ENCODE peak calls at places on chromosomes 5 and 9, in eight cellular contexts. One of them, this sample, is unnamed.

GRCh38 chr9:97321681-97322080 is 14.2 kb downstream of the CCDC180 start:
- DNase-seq in activated gamma-delta T cell treated with Interleukin-2 at 50 U/mL for 16 hours: no peak
- DNase-seq in HEK293T: no peak
- DNase-seq in globus pallidus: no peak
- DNase-seq in AG08396: no peak
- DNase-seq in posterior cingulate gyrus: no peak
- DNase-seq in T-cell: no peak
- DNase-seq in NCI-H226: no peak
- DNase-seq in this sample: no peak

GRCh38 chr9:128358861-128359260 is 12.3 kb upstream of the URM1 start:
- DNase-seq in activated gamma-delta T cell treated with Interleukin-2 at 50 U/mL for 16 hours: no peak
- DNase-seq in HEK293T: no peak
- DNase-seq in globus pallidus: no peak
- DNase-seq in AG08396: peak
- DNase-seq in posterior cingulate gyrus: no peak
- DNase-seq in T-cell: no peak
- DNase-seq in NCI-H226: no peak
- DNase-seq in this sample: no peak

GRCh38 chr9:83247732-83248131 is 184.8 kb upstream of the RASEF start:
- DNase-seq in activated gamma-delta T cell treated with Interleukin-2 at 50 U/mL for 16 hours: no peak
- DNase-seq in HEK293T: no peak
- DNase-seq in globus pallidus: no peak
- DNase-seq in AG08396: no peak
- DNase-seq in posterior cingulate gyrus: no peak
- DNase-seq in T-cell: no peak
- DNase-seq in NCI-H226: no peak
- DNase-seq in this sample: no peak

GRCh38 chr5:91049112-91049511 is 334.0 kb downstream of the ARRDC3 start:
- DNase-seq in activated gamma-delta T cell treated with Interleukin-2 at 50 U/mL for 16 hours: no peak
- DNase-seq in HEK293T: no peak
- DNase-seq in globus pallidus: no peak
- DNase-seq in AG08396: no peak
- DNase-seq in posterior cingulate gyrus: no peak
- DNase-seq in T-cell: no peak
- DNase-seq in NCI-H226: no peak
- DNase-seq in this sample: no peak

GRCh38 chr9:138015021-138015829 is 137.6 kb downstream of the CACNA1B start:
- DNase-seq in activated gamma-delta T cell treated with Interleukin-2 at 50 U/mL for 16 hours: no peak
- DNase-seq in HEK293T: no peak
- DNase-seq in globus pallidus: no peak
- DNase-seq in AG08396: no peak
- DNase-seq in posterior cingulate gyrus: peak
- DNase-seq in T-cell: no peak
- DNase-seq in NCI-H226: no peak
- DNase-seq in this sample: peak

GRCh38 chr9:16729656-16730055 is 140.8 kb downstream of the BNC2 start:
- DNase-seq in activated gamma-delta T cell treated with Interleukin-2 at 50 U/mL for 16 hours: no peak
- DNase-seq in HEK293T: no peak
- DNase-seq in globus pallidus: no peak
- DNase-seq in AG08396: no peak
- DNase-seq in posterior cingulate gyrus: no peak
- DNase-seq in T-cell: no peak
- DNase-seq in NCI-H226: no peak
- DNase-seq in this sample: no peak

GRCh38 chr5:136420168-136420916 is 55.0 kb upstream of the TRPC7 start:
- DNase-seq in activated gamma-delta T cell treated with Interleukin-2 at 50 U/mL for 16 hours: no peak
- DNase-seq in HEK293T: peak
- DNase-seq in globus pallidus: no peak
- DNase-seq in AG08396: no peak
- DNase-seq in posterior cingulate gyrus: no peak
- DNase-seq in T-cell: no peak
- DNase-seq in NCI-H226: no peak
- DNase-seq in this sample: no peak

GRCh38 chr9:26870292-26870691 is 22.3 kb downstream of the CAAP1 start:
- DNase-seq in activated gamma-delta T cell treated with Interleukin-2 at 50 U/mL for 16 hours: no peak
- DNase-seq in HEK293T: no peak
- DNase-seq in globus pallidus: no peak
- DNase-seq in AG08396: no peak
- DNase-seq in posterior cingulate gyrus: no peak
- DNase-seq in T-cell: no peak
- DNase-seq in NCI-H226: peak
- DNase-seq in this sample: no peak

GRCh38 chr5:73816656-73817420 is 190.8 kb downstream of the ARHGEF28 start:
- DNase-seq in activated gamma-delta T cell treated with Interleukin-2 at 50 U/mL for 16 hours: no peak
- DNase-seq in HEK293T: no peak
- DNase-seq in globus pallidus: no peak
- DNase-seq in AG08396: peak
- DNase-seq in posterior cingulate gyrus: no peak
- DNase-seq in T-cell: no peak
- DNase-seq in NCI-H226: peak
- DNase-seq in this sample: no peak

GRCh38 chr9:88524911-88525310 is 10.1 kb upstream of the NXNL2 start:
- DNase-seq in activated gamma-delta T cell treated with Interleukin-2 at 50 U/mL for 16 hours: no peak
- DNase-seq in HEK293T: no peak
- DNase-seq in globus pallidus: no peak
- DNase-seq in AG08396: no peak
- DNase-seq in posterior cingulate gyrus: no peak
- DNase-seq in T-cell: no peak
- DNase-seq in NCI-H226: no peak
- DNase-seq in this sample: no peak

GRCh38 chr9:88852794-88853193 is 138.5 kb upstream of the S1PR3 start:
- DNase-seq in activated gamma-delta T cell treated with Interleukin-2 at 50 U/mL for 16 hours: no peak
- DNase-seq in HEK293T: no peak
- DNase-seq in globus pallidus: no peak
- DNase-seq in AG08396: peak
- DNase-seq in posterior cingulate gyrus: no peak
- DNase-seq in T-cell: no peak
- DNase-seq in NCI-H226: peak
- DNase-seq in this sample: no peak

GRCh38 chr5:88374391-88374790 is 105.7 kb upstream of the TMEM161B start:
- DNase-seq in activated gamma-delta T cell treated with Interleukin-2 at 50 U/mL for 16 hours: no peak
- DNase-seq in HEK293T: no peak
- DNase-seq in globus pallidus: no peak
- DNase-seq in AG08396: no peak
- DNase-seq in posterior cingulate gyrus: no peak
- DNase-seq in T-cell: no peak
- DNase-seq in NCI-H226: no peak
- DNase-seq in this sample: no peak

GRCh38 chr5:55535199-55535905 is 588 bp upstream of the PLPP1 start:
- DNase-seq in activated gamma-delta T cell treated with Interleukin-2 at 50 U/mL for 16 hours: no peak
- DNase-seq in HEK293T: peak
- DNase-seq in globus pallidus: no peak
- DNase-seq in AG08396: no peak
- DNase-seq in posterior cingulate gyrus: no peak
- DNase-seq in T-cell: no peak
- DNase-seq in NCI-H226: no peak
- DNase-seq in this sample: no peak

GRCh38 chr9:95116820-95117204 is 200.7 kb downstream of the FANCC start:
- DNase-seq in activated gamma-delta T cell treated with Interleukin-2 at 50 U/mL for 16 hours: no peak
- DNase-seq in HEK293T: no peak
- DNase-seq in globus pallidus: no peak
- DNase-seq in AG08396: no peak
- DNase-seq in posterior cingulate gyrus: no peak
- DNase-seq in T-cell: no peak
- DNase-seq in NCI-H226: no peak
- DNase-seq in this sample: no peak

GRCh38 chr9:103397868-103398600 is 402.9 kb downstream of the CYLC2 start:
- DNase-seq in activated gamma-delta T cell treated with Interleukin-2 at 50 U/mL for 16 hours: no peak
- DNase-seq in HEK293T: peak
- DNase-seq in globus pallidus: peak
- DNase-seq in AG08396: no peak
- DNase-seq in posterior cingulate gyrus: peak
- DNase-seq in T-cell: no peak
- DNase-seq in NCI-H226: peak
- DNase-seq in this sample: no peak

GRCh38 chr5:131854134-131854533 is 57.3 kb upstream of the FNIP1 start:
- DNase-seq in activated gamma-delta T cell treated with Interleukin-2 at 50 U/mL for 16 hours: no peak
- DNase-seq in HEK293T: no peak
- DNase-seq in globus pallidus: no peak
- DNase-seq in AG08396: no peak
- DNase-seq in posterior cingulate gyrus: no peak
- DNase-seq in T-cell: no peak
- DNase-seq in NCI-H226: peak
- DNase-seq in this sample: no peak

GRCh38 chr5:119951330-119951934 is 322.1 kb downstream of the FAM170A start:
- DNase-seq in activated gamma-delta T cell treated with Interleukin-2 at 50 U/mL for 16 hours: no peak
- DNase-seq in HEK293T: no peak
- DNase-seq in globus pallidus: no peak
- DNase-seq in AG08396: no peak
- DNase-seq in posterior cingulate gyrus: no peak
- DNase-seq in T-cell: no peak
- DNase-seq in NCI-H226: no peak
- DNase-seq in this sample: no peak

GRCh38 chr5:154714271-154714986 is 40.7 kb upstream of the LARP1 start:
- DNase-seq in activated gamma-delta T cell treated with Interleukin-2 at 50 U/mL for 16 hours: no peak
- DNase-seq in HEK293T: no peak
- DNase-seq in globus pallidus: no peak
- DNase-seq in AG08396: peak
- DNase-seq in posterior cingulate gyrus: no peak
- DNase-seq in T-cell: no peak
- DNase-seq in NCI-H226: no peak
- DNase-seq in this sample: no peak

GRCh38 chr5:9421823-9422354 is 124.0 kb downstream of the SEMA5A start:
- DNase-seq in activated gamma-delta T cell treated with Interleukin-2 at 50 U/mL for 16 hours: no peak
- DNase-seq in HEK293T: no peak
- DNase-seq in globus pallidus: no peak
- DNase-seq in AG08396: no peak
- DNase-seq in posterior cingulate gyrus: no peak
- DNase-seq in T-cell: no peak
- DNase-seq in NCI-H226: no peak
- DNase-seq in this sample: no peak

GRCh38 chr5:61815343-61815742 is 483.3 kb downstream of the ZSWIM6 start:
- DNase-seq in activated gamma-delta T cell treated with Interleukin-2 at 50 U/mL for 16 hours: no peak
- DNase-seq in HEK293T: no peak
- DNase-seq in globus pallidus: no peak
- DNase-seq in AG08396: no peak
- DNase-seq in posterior cingulate gyrus: no peak
- DNase-seq in T-cell: no peak
- DNase-seq in NCI-H226: no peak
- DNase-seq in this sample: no peak

GRCh38 chr5:74916831-74917710 is 50.9 kb upstream of the FAM169A start:
- DNase-seq in activated gamma-delta T cell treated with Interleukin-2 at 50 U/mL for 16 hours: no peak
- DNase-seq in HEK293T: no peak
- DNase-seq in globus pallidus: no peak
- DNase-seq in AG08396: peak
- DNase-seq in posterior cingulate gyrus: no peak
- DNase-seq in T-cell: no peak
- DNase-seq in NCI-H226: no peak
- DNase-seq in this sample: no peak

GRCh38 chr5:80251636-80252035 is 4.2 kb downstream of the SERINC5 start:
- DNase-seq in activated gamma-delta T cell treated with Interleukin-2 at 50 U/mL for 16 hours: no peak
- DNase-seq in HEK293T: no peak
- DNase-seq in globus pallidus: no peak
- DNase-seq in AG08396: no peak
- DNase-seq in posterior cingulate gyrus: no peak
- DNase-seq in T-cell: no peak
- DNase-seq in NCI-H226: no peak
- DNase-seq in this sample: no peak

GRCh38 chr5:160363661-160364060 is 6.8 kb downstream of the C1QTNF2 start:
- DNase-seq in activated gamma-delta T cell treated with Interleukin-2 at 50 U/mL for 16 hours: no peak
- DNase-seq in HEK293T: no peak
- DNase-seq in globus pallidus: no peak
- DNase-seq in AG08396: no peak
- DNase-seq in posterior cingulate gyrus: no peak
- DNase-seq in T-cell: no peak
- DNase-seq in NCI-H226: no peak
- DNase-seq in this sample: no peak

GRCh38 chr5:177045628-177046027 is 23.1 kb downstream of the ZNF346 start:
- DNase-seq in activated gamma-delta T cell treated with Interleukin-2 at 50 U/mL for 16 hours: no peak
- DNase-seq in HEK293T: no peak
- DNase-seq in globus pallidus: no peak
- DNase-seq in AG08396: no peak
- DNase-seq in posterior cingulate gyrus: no peak
- DNase-seq in T-cell: no peak
- DNase-seq in NCI-H226: no peak
- DNase-seq in this sample: no peak

GRCh38 chr5:142845402-142845901 is 75.3 kb downstream of the ARHGAP26 start:
- DNase-seq in activated gamma-delta T cell treated with Interleukin-2 at 50 U/mL for 16 hours: peak
- DNase-seq in HEK293T: no peak
- DNase-seq in globus pallidus: no peak
- DNase-seq in AG08396: no peak
- DNase-seq in posterior cingulate gyrus: no peak
- DNase-seq in T-cell: no peak
- DNase-seq in NCI-H226: no peak
- DNase-seq in this sample: no peak

GRCh38 chr5:130893003-130893402 is 272.1 kb downstream of the HINT1 start:
- DNase-seq in activated gamma-delta T cell treated with Interleukin-2 at 50 U/mL for 16 hours: no peak
- DNase-seq in HEK293T: no peak
- DNase-seq in globus pallidus: no peak
- DNase-seq in AG08396: no peak
- DNase-seq in posterior cingulate gyrus: no peak
- DNase-seq in T-cell: no peak
- DNase-seq in NCI-H226: no peak
- DNase-seq in this sample: no peak

GRCh38 chr9:108130896-108131295 is 641.3 kb upstream of the KLF4 start:
- DNase-seq in activated gamma-delta T cell treated with Interleukin-2 at 50 U/mL for 16 hours: no peak
- DNase-seq in HEK293T: no peak
- DNase-seq in globus pallidus: no peak
- DNase-seq in AG08396: no peak
- DNase-seq in posterior cingulate gyrus: no peak
- DNase-seq in T-cell: no peak
- DNase-seq in NCI-H226: no peak
- DNase-seq in this sample: no peak

GRCh38 chr5:123099514-123100151 is 10.6 kb downstream of the PRDM6 start:
- DNase-seq in activated gamma-delta T cell treated with Interleukin-2 at 50 U/mL for 16 hours: no peak
- DNase-seq in HEK293T: no peak
- DNase-seq in globus pallidus: no peak
- DNase-seq in AG08396: no peak
- DNase-seq in posterior cingulate gyrus: no peak
- DNase-seq in T-cell: no peak
- DNase-seq in NCI-H226: peak
- DNase-seq in this sample: peak

GRCh38 chr9:118595719-118596305 is 773.4 kb downstream of the BRINP1 start:
- DNase-seq in activated gamma-delta T cell treated with Interleukin-2 at 50 U/mL for 16 hours: no peak
- DNase-seq in HEK293T: peak
- DNase-seq in globus pallidus: peak
- DNase-seq in AG08396: no peak
- DNase-seq in posterior cingulate gyrus: peak
- DNase-seq in T-cell: no peak
- DNase-seq in NCI-H226: peak
- DNase-seq in this sample: no peak

GRCh38 chr5:170451764-170452365 is 52.0 kb upstream of the KCNIP1 start:
- DNase-seq in activated gamma-delta T cell treated with Interleukin-2 at 50 U/mL for 16 hours: no peak
- DNase-seq in HEK293T: no peak
- DNase-seq in globus pallidus: no peak
- DNase-seq in AG08396: no peak
- DNase-seq in posterior cingulate gyrus: no peak
- DNase-seq in T-cell: no peak
- DNase-seq in NCI-H226: peak
- DNase-seq in this sample: no peak

GRCh38 chr5:62268239-62268638 is 37.8 kb upstream of the KIF2A start:
- DNase-seq in activated gamma-delta T cell treated with Interleukin-2 at 50 U/mL for 16 hours: no peak
- DNase-seq in HEK293T: no peak
- DNase-seq in globus pallidus: no peak
- DNase-seq in AG08396: no peak
- DNase-seq in posterior cingulate gyrus: no peak
- DNase-seq in T-cell: no peak
- DNase-seq in NCI-H226: peak
- DNase-seq in this sample: no peak

GRCh38 chr5:3963662-3964061 is 368.0 kb downstream of the IRX1 start:
- DNase-seq in activated gamma-delta T cell treated with Interleukin-2 at 50 U/mL for 16 hours: no peak
- DNase-seq in HEK293T: no peak
- DNase-seq in globus pallidus: no peak
- DNase-seq in AG08396: no peak
- DNase-seq in posterior cingulate gyrus: no peak
- DNase-seq in T-cell: no peak
- DNase-seq in NCI-H226: no peak
- DNase-seq in this sample: no peak

GRCh38 chr9:113957778-113958430 is 81.8 kb downstream of the ZNF618 start:
- DNase-seq in activated gamma-delta T cell treated with Interleukin-2 at 50 U/mL for 16 hours: no peak
- DNase-seq in HEK293T: peak
- DNase-seq in globus pallidus: no peak
- DNase-seq in AG08396: peak
- DNase-seq in posterior cingulate gyrus: no peak
- DNase-seq in T-cell: no peak
- DNase-seq in NCI-H226: peak
- DNase-seq in this sample: no peak

GRCh38 chr9:34929506-34930102 is 28.5 kb upstream of the PHF24 start:
- DNase-seq in activated gamma-delta T cell treated with Interleukin-2 at 50 U/mL for 16 hours: no peak
- DNase-seq in HEK293T: peak
- DNase-seq in globus pallidus: peak
- DNase-seq in AG08396: peak
- DNase-seq in posterior cingulate gyrus: peak
- DNase-seq in T-cell: no peak
- DNase-seq in NCI-H226: no peak
- DNase-seq in this sample: no peak